ENCODE peak calls at places on chromosomes 5 and 9, in five cellular contexts. X is GM12878, Z is A549, C is K562, U is SK-N-SH. R is an unnamed sample.
A peak's percentile ranks its signal among the peaks of the same experiment; 100 is the strongest.

GRCh38 chr5:38163636-38164237 is 94.6 kb upstream of the EGFLAM start:
- DNase-seq in C (no peak), U (no peak), X (no peak), Z (no peak), R (no peak)

GRCh38 chr5:117803533-117803932 is 1184.8 kb downstream of the DTWD2 start:
- DNase-seq in X (no peak), Z (no peak), C (no peak), U (no peak), R (peak; percentile 90)

GRCh38 chr9:122001491-122002201 is 91.5 kb downstream of the TTLL11 start:
- DNase-seq in C (no peak), Z (no peak), X (no peak), U (no peak), R (peak; percentile 24)

GRCh38 chr9:99726758-99727157 is 94.9 kb upstream of the NR4A3 start:
- DNase-seq in X (no peak), Z (no peak), U (peak; percentile 3), C (no peak), R (no peak)

GRCh38 chr5:106312360-106312759 is 1358.4 kb downstream of the EFNA5 start:
- DNase-seq in Z (peak; percentile 10), X (no peak), C (no peak), U (no peak), R (peak; percentile 69)

GRCh38 chr5:4335078-4335477 is 739.4 kb downstream of the IRX1 start:
- DNase-seq in C (no peak), U (no peak), X (no peak), Z (no peak), R (no peak)

GRCh38 chr5:113153512-113154097 is 177.0 kb downstream of the DCP2 start:
- DNase-seq in Z (no peak), X (no peak), C (no peak), U (no peak), R (peak; percentile 59)

GRCh38 chr9:94627287-94627686 is 12.0 kb downstream of the FBP1 start:
- DNase-seq in U (no peak), X (no peak), Z (no peak), C (no peak), R (no peak)

GRCh38 chr5:153480401-153480800 is 10.1 kb upstream of the GRIA1 start:
- DNase-seq in X (peak; percentile 58), C (no peak), Z (no peak), U (no peak), R (peak; percentile 52)

GRCh38 chr5:148623741-148624140 is 30.6 kb downstream of the HTR4 start:
- DNase-seq in C (peak; percentile 24), X (no peak), Z (no peak), U (no peak), R (no peak)

GRCh38 chr9:112013261-112013660 is 116.6 kb downstream of the UGCG start:
- DNase-seq in C (no peak), Z (no peak), X (no peak), U (no peak), R (no peak)

GRCh38 chr9:116644099-116644688 is 42.9 kb upstream of the TRIM32 start:
- DNase-seq in C (no peak), Z (no peak), U (no peak), X (no peak), R (peak; percentile 75)

GRCh38 chr5:68329554-68329953 is 114.0 kb downstream of the PIK3R1 start:
- DNase-seq in C (no peak), U (no peak), X (no peak), Z (no peak), R (no peak)

GRCh38 chr9:16421534-16421933 is 448.9 kb downstream of the BNC2 start:
- DNase-seq in U (peak; percentile 24), X (no peak), C (no peak), Z (no peak), R (peak; percentile 24)

GRCh38 chr5:156913719-156914370 is 49.2 kb downstream of the TIMD4 start:
- DNase-seq in U (no peak), Z (no peak), X (peak; percentile 68), C (no peak), R (no peak)

GRCh38 chr5:128038641-128039040 is 44.9 kb upstream of the SLC12A2 start:
- DNase-seq in Z (peak; percentile 3), U (no peak), X (no peak), C (peak; percentile 40), R (peak; percentile 73)

GRCh38 chr5:32760091-32760509 is 49.0 kb downstream of the NPR3 start:
- DNase-seq in X (no peak), Z (peak; percentile 41), C (no peak), U (no peak), R (peak; percentile 98)

GRCh38 chr5:151730381-151730780 is 28.1 kb downstream of the ATOX1 start:
- DNase-seq in X (no peak), Z (no peak), U (no peak), C (no peak), R (no peak)

GRCh38 chr5:150641006-150641570 is 628 bp downstream of the SYNPO start:
- DNase-seq in C (no peak), U (no peak), X (no peak), Z (peak; percentile 56), R (peak; percentile 77)

GRCh38 chr5:6497267-6497666 is 48.6 kb downstream of the UBE2QL1 start:
- DNase-seq in U (no peak), C (no peak), Z (no peak), X (no peak), R (no peak)

GRCh38 chr9:96169488-96169887 is 132.5 kb downstream of the HSD17B3 start:
- DNase-seq in C (no peak), Z (peak; percentile 87), X (no peak), U (peak; percentile 58), R (peak; percentile 4)

DNA sequence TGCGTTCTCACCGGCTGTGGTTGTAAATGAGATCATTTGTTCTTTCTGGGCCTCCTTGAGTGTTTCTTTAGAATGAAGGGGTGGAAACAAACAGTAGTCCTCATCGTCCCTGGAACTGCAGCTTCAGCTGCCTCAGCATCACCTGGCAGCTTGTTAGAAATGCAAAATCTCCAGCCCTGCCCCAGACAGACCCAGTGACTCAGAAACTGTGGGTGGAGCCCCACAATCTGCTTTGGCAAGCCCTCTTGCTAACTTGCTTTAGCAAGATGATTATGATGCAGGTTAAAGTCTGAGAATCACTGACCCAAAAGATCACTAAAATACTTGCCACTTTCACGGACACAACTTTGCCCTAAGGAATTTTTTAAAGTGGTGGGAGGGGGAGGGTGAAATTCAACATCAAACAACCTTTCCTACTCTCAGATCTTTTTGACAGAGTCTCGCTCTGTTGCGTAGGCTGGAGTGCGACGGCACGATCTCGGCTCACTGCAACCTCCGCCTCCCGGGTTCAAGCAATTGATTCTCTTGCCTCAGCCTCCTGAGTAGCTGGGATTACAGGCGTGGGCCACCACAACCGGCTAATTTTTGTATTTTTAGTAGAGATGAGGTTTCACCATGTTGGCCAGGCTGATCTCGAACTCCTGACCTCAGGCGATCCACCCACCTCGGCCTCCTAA is 86.0 kb downstream of the BRINP1 start:
- DNase-seq in Z (no peak), U (no peak), C (no peak), X (no peak), R (no peak)
- TF ChIP-seq RCOR1 in Z (no peak), U (no peak), C (no peak), X (no peak), R (no peak)

GRCh38 chr5:10431408-10431807 is 10.3 kb upstream of the ROPN1L start:
- DNase-seq in X (no peak), Z (no peak), C (no peak), U (no peak), R (no peak)

GRCh38 chr5:10432059-10433008 is 9.3 kb upstream of the ROPN1L start:
- DNase-seq in X (no peak), U (no peak), Z (no peak), C (no peak), R (no peak)

GRCh38 chr5:10427201-10427600 is 14.5 kb upstream of the ROPN1L start:
- DNase-seq in Z (no peak), U (no peak), C (no peak), X (no peak), R (no peak)

GRCh38 chr5:10424124-10424731 is 17.5 kb upstream of the ROPN1L start:
- DNase-seq in X (no peak), U (peak; percentile 43), Z (peak; percentile 46), C (no peak), R (peak; percentile 44)

DNA sequence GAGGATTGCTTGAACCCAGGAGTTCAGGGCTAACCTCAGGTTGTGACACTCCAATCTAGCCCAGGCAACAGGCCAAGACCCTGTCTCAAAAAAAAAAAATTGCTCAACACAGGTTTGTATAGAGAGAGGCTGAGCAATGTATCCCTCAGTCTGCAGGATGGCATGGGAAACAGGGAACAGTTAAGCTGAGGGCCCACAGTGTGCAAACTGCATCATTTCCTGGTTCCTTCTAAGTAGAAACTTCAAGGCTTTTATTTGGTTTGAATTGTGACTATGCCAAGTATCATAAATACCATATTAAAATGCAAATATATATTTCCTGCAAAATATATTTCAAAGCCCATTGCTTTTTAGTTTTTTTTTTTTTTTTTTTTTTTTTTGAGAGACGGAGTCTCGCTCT is 13.7 kb upstream of the ROPN1L start:
- DNase-seq in C (no peak), U (no peak), X (no peak), Z (no peak), R (no peak)
- TF ChIP-seq USF2 in C (no peak), U (no peak), X (no peak), Z (no peak), R (no peak)

DNA sequence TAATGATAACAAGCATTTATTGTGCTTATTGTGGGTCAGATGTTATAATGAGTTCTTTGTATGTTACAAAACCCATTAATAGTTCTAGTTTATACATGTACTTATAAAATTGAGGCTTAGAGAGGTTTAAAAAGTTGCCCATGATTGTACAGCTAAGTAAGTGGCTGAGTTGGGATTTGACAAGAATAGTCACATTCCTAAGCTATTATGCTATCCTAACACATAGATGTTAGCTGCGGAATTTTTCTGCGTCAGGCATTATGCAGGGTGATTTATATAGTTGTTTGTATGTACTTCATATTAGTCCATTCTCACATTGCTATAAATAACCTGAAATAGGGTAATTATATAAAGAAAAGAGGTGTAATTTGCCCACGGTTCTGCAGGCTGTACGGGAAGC is 12.5 kb downstream of the COMMD10 start:
- DNase-seq in X (no peak), C (no peak), Z (no peak), U (no peak), R (no peak)
- TF ChIP-seq RCOR1 in X (no peak), C (no peak), Z (no peak), U (no peak), R (no peak)

GRCh38 chr5:55454282-55454681 is 80.5 kb downstream of the PLPP1 start:
- DNase-seq in C (no peak), X (no peak), Z (no peak), U (no peak), R (no peak)

GRCh38 chr5:55451976-55452375 is 82.8 kb downstream of the PLPP1 start:
- DNase-seq in C (no peak), Z (no peak), U (no peak), X (no peak), R (no peak)

GRCh38 chr5:55459572-55459971 is 75.2 kb downstream of the PLPP1 start:
- DNase-seq in U (no peak), Z (no peak), C (no peak), X (no peak), R (no peak)

DNA sequence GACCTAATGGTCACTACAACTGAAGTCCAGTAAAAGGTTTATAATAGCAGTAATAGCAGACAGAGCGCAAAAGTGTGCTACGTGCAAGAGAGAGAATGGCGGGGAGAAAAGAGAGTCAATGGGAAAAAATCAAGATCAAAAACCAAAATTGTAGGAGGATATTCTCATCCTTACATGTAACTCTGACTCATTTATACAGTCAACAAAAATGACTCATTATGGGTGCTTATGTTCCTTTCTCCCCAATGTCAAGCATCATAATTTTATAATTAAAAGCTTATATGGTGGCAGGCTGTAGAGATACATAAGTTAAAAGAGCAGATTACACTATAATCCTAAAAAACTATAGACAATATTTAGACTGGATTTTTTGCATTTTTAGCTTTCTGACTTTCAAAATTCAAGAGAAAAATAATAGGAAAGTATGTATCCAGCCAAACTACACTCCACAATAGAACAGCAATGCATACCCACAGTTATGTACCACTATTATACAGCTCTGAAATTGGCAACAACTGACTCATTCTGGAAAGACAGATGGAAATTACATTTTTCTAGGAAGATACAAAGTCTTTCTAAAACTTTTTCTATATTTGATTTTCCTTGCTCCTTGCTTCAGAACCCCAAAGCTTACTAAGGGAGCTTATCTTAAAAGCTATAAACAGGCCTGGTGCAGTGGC is 78.4 kb downstream of the PLPP1 start:
- DNase-seq in X (no peak), C (no peak), U (no peak), Z (peak; percentile 30), R (peak; percentile 79)
- TF ChIP-seq USF2 in X (no peak), C (no peak), U (no peak), Z (no peak), R (no peak)

R was measured in IMR-90.